ENCODE peak calls at places on chromosomes 11 and 22, in ten cellular contexts. One of them, this sample, is unnamed.

GRCh38 chr11:75583710-75584658 is 21.9 kb downstream of the SERPINH1 start:
- DNase-seq in cardiac muscle cell: peak; percentile 92
- DNase-seq in H7: peak; percentile 92
- DNase-seq in EH: peak; percentile 68
- DNase-seq in H9: peak; percentile 82
- DNase-seq in germinal center: peak; percentile 33
- DNase-seq in cortex of kidney: no peak
- DNase-seq in AG04449: no peak
- DNase-seq in HS-27A: no peak
- DNase-seq in NCI-H2029: no peak
- DNase-seq in this sample: peak; percentile 83

GRCh38 chr11:13486926-13487660 is 8.7 kb downstream of the PTH start:
- DNase-seq in AG04449: no peak
- DNase-seq in NCI-H2029: peak; percentile 81
- DNase-seq in cardiac muscle cell: peak; percentile 58
- DNase-seq in germinal center: peak; percentile 12
- DNase-seq in HS-27A: no peak
- DNase-seq in H7: peak; percentile 72
- DNase-seq in cortex of kidney: no peak
- DNase-seq in H9: peak; percentile 93
- DNase-seq in EH: no peak
- DNase-seq in this sample: peak; percentile 81

GRCh38 chr11:36149538-36150242 is 139.5 kb downstream of the COMMD9 start:
- DNase-seq in HS-27A: peak; percentile 100
- DNase-seq in H7: peak; percentile 61
- DNase-seq in germinal center: peak; percentile 14
- DNase-seq in H9: peak; percentile 82
- DNase-seq in AG04449: peak; percentile 88
- DNase-seq in cortex of kidney: no peak
- DNase-seq in EH: peak; percentile 99
- DNase-seq in NCI-H2029: peak; percentile 61
- DNase-seq in cardiac muscle cell: peak; percentile 97
- DNase-seq in this sample: no peak

GRCh38 chr22:26800858-26801257 is 143.5 kb downstream of the MIAT start:
- DNase-seq in H7: peak; percentile 92
- DNase-seq in HS-27A: no peak
- DNase-seq in AG04449: no peak
- DNase-seq in cortex of kidney: no peak
- DNase-seq in H9: peak; percentile 84
- DNase-seq in cardiac muscle cell: no peak
- DNase-seq in NCI-H2029: no peak
- DNase-seq in EH: peak; percentile 55
- DNase-seq in germinal center: no peak
- DNase-seq in this sample: peak; percentile 78

GRCh38 chr11:109940816-109941215 is 152.4 kb upstream of the ZC3H12C start:
- DNase-seq in NCI-H2029: no peak
- DNase-seq in HS-27A: no peak
- DNase-seq in H7: no peak
- DNase-seq in germinal center: no peak
- DNase-seq in AG04449: peak; percentile 10
- DNase-seq in EH: peak; percentile 79
- DNase-seq in H9: no peak
- DNase-seq in cardiac muscle cell: peak; percentile 68
- DNase-seq in cortex of kidney: no peak
- DNase-seq in this sample: no peak

GRCh38 chr11:8059030-8059429 is 22.0 kb upstream of the TUB start:
- DNase-seq in NCI-H2029: no peak
- DNase-seq in cardiac muscle cell: no peak
- DNase-seq in HS-27A: no peak
- DNase-seq in EH: no peak
- DNase-seq in AG04449: no peak
- DNase-seq in H7: no peak
- DNase-seq in H9: no peak
- DNase-seq in cortex of kidney: no peak
- DNase-seq in germinal center: no peak
- DNase-seq in this sample: no peak

GRCh38 chr22:42410708-42411107 is 21.5 kb downstream of the NFAM1 start:
- DNase-seq in cortex of kidney: no peak
- DNase-seq in germinal center: no peak
- DNase-seq in H9: no peak
- DNase-seq in cardiac muscle cell: no peak
- DNase-seq in AG04449: no peak
- DNase-seq in NCI-H2029: no peak
- DNase-seq in EH: no peak
- DNase-seq in H7: no peak
- DNase-seq in HS-27A: no peak
- DNase-seq in this sample: no peak

GRCh38 chr11:67071420-67072284 is 15.0 kb downstream of the RHOD start:
- DNase-seq in AG04449: no peak
- DNase-seq in cortex of kidney: no peak
- DNase-seq in NCI-H2029: peak; percentile 11
- DNase-seq in cardiac muscle cell: peak; percentile 81
- DNase-seq in EH: peak; percentile 52
- DNase-seq in germinal center: peak; percentile 88
- DNase-seq in H7: peak; percentile 99
- DNase-seq in H9: peak; percentile 94
- DNase-seq in HS-27A: no peak
- DNase-seq in this sample: peak; percentile 88

GRCh38 chr11:108432783-108433182 is 34.5 kb downstream of the C11orf65 start:
- DNase-seq in cortex of kidney: no peak
- DNase-seq in HS-27A: peak; percentile 76
- DNase-seq in H9: no peak
- DNase-seq in germinal center: no peak
- DNase-seq in AG04449: no peak
- DNase-seq in NCI-H2029: no peak
- DNase-seq in cardiac muscle cell: peak; percentile 3
- DNase-seq in EH: peak; percentile 63
- DNase-seq in H7: no peak
- DNase-seq in this sample: no peak

GRCh38 chr11:129490004-129490403 is 114.4 kb downstream of the BARX2 start:
- DNase-seq in cardiac muscle cell: no peak
- DNase-seq in AG04449: no peak
- DNase-seq in H9: no peak
- DNase-seq in cortex of kidney: no peak
- DNase-seq in HS-27A: no peak
- DNase-seq in NCI-H2029: no peak
- DNase-seq in EH: no peak
- DNase-seq in germinal center: no peak
- DNase-seq in H7: no peak
- DNase-seq in this sample: no peak

GRCh38 chr11:81237139-81237538 is 1496.5 kb downstream of the FAM181B start:
- DNase-seq in AG04449: no peak
- DNase-seq in EH: no peak
- DNase-seq in H9: no peak
- DNase-seq in germinal center: no peak
- DNase-seq in HS-27A: peak; percentile 8
- DNase-seq in cortex of kidney: no peak
- DNase-seq in NCI-H2029: peak; percentile 3
- DNase-seq in H7: peak; percentile 3
- DNase-seq in cardiac muscle cell: peak; percentile 33
- DNase-seq in this sample: no peak

GRCh38 chr11:65589444-65590239 is 6.0 kb downstream of the KCNK7 start:
- DNase-seq in NCI-H2029: no peak
- DNase-seq in germinal center: peak; percentile 35
- DNase-seq in H9: no peak
- DNase-seq in cardiac muscle cell: no peak
- DNase-seq in cortex of kidney: no peak
- DNase-seq in EH: no peak
- DNase-seq in H7: no peak
- DNase-seq in AG04449: no peak
- DNase-seq in HS-27A: no peak
- DNase-seq in this sample: no peak

GRCh38 chr11:115191761-115192160 is 312.5 kb downstream of the CADM1 start:
- DNase-seq in NCI-H2029: no peak
- DNase-seq in AG04449: peak; percentile 21
- DNase-seq in H7: no peak
- DNase-seq in HS-27A: no peak
- DNase-seq in germinal center: no peak
- DNase-seq in cardiac muscle cell: no peak
- DNase-seq in H9: no peak
- DNase-seq in cortex of kidney: no peak
- DNase-seq in EH: peak; percentile 23
- DNase-seq in this sample: no peak

GRCh38 chr22:48300877-48301276 is 1526.8 kb downstream of the BRD1 start:
- DNase-seq in H9: no peak
- DNase-seq in EH: no peak
- DNase-seq in NCI-H2029: no peak
- DNase-seq in H7: peak; percentile 29
- DNase-seq in germinal center: no peak
- DNase-seq in cortex of kidney: no peak
- DNase-seq in cardiac muscle cell: no peak
- DNase-seq in AG04449: no peak
- DNase-seq in HS-27A: no peak
- DNase-seq in this sample: no peak

GRCh38 chr22:29457730-29458129 is 19.3 kb downstream of the RFPL1 start:
- DNase-seq in HS-27A: no peak
- DNase-seq in H7: peak; percentile 92
- DNase-seq in H9: peak; percentile 84
- DNase-seq in EH: peak; percentile 58
- DNase-seq in AG04449: no peak
- DNase-seq in cortex of kidney: no peak
- DNase-seq in germinal center: peak; percentile 57
- DNase-seq in NCI-H2029: no peak
- DNase-seq in cardiac muscle cell: peak; percentile 57
- DNase-seq in this sample: peak; percentile 75

GRCh38 chr11:70267405-70267950 is 3.0 kb upstream of the PPFIA1 start:
- DNase-seq in EH: no peak
- DNase-seq in HS-27A: no peak
- DNase-seq in AG04449: no peak
- DNase-seq in cardiac muscle cell: no peak
- DNase-seq in NCI-H2029: no peak
- DNase-seq in cortex of kidney: no peak
- DNase-seq in germinal center: no peak
- DNase-seq in H7: no peak
- DNase-seq in H9: no peak
- DNase-seq in this sample: no peak

GRCh38 chr22:28711820-28712777 is 29.5 kb downstream of the CHEK2 start:
- DNase-seq in NCI-H2029: no peak
- DNase-seq in H7: peak; percentile 14
- DNase-seq in EH: peak; percentile 96
- DNase-seq in germinal center: no peak
- DNase-seq in cortex of kidney: no peak
- DNase-seq in HS-27A: peak; percentile 86
- DNase-seq in H9: no peak
- DNase-seq in cardiac muscle cell: peak; percentile 93
- DNase-seq in AG04449: peak; percentile 94
- DNase-seq in this sample: no peak